ENCODE peak calls at places on chromosomes 4 and X, in seven cellular contexts. X is MM.1S, M is pancreas, L is left ventricle myocardium inferior, S is heart right ventricle, O is spleen, G is heart left ventricle. Y is an unnamed sample.

GRCh38 chr4:4574792-4575191 is 32.9 kb upstream of the STX18 start:
- DNase-seq in X (no peak), M (peak; percentile 36), L (peak; percentile 42), S (peak; percentile 50), O (no peak), G (peak; percentile 79), Y (no peak)

GRCh38 chrX:120235284-120235683 is 15.3 kb upstream of the ZBTB33 start:
- DNase-seq in X (no peak), M (no peak), L (no peak), S (no peak), O (no peak), G (no peak), Y (no peak)

GRCh38 chr4:40630335-40631021 is 814 bp upstream of the RBM47 start:
- DNase-seq in X (peak; percentile 65), M (peak; percentile 74), L (peak; percentile 18), S (peak; percentile 17), O (peak; percentile 90), G (peak; percentile 34), Y (peak; percentile 70)

GRCh38 chr4:188109157-188109755 is at the start of gene TRIML2:
- DNase-seq in X (no peak), M (no peak), L (no peak), S (no peak), O (no peak), G (no peak), Y (no peak)

GRCh38 chrX:154000051-154000450 is 19.7 kb downstream of the IRAK1 start:
- DNase-seq in X (no peak), M (no peak), L (no peak), S (no peak), O (no peak), G (no peak), Y (no peak)

GRCh38 chrX:95076449-95076848 is 1402.4 kb downstream of the FAM133A start:
- DNase-seq in X (peak; percentile 33), M (no peak), L (no peak), S (no peak), O (no peak), G (no peak), Y (no peak)

GRCh38 chrX:39736219-39737211 is 361.2 kb downstream of the BCOR start:
- DNase-seq in X (no peak), M (peak; percentile 93), L (peak; percentile 87), S (peak; percentile 86), O (peak; percentile 83), G (peak; percentile 84), Y (no peak)

GRCh38 chr4:95108883-95109421 is 351.2 kb downstream of the BMPR1B start:
- DNase-seq in X (no peak), M (no peak), L (no peak), S (no peak), O (no peak), G (no peak), Y (no peak)

GRCh38 chr4:106618920-106619319 is 250.3 kb upstream of the GIMD1 start:
- DNase-seq in X (no peak), M (no peak), L (no peak), S (no peak), O (no peak), G (no peak), Y (no peak)

DNA sequence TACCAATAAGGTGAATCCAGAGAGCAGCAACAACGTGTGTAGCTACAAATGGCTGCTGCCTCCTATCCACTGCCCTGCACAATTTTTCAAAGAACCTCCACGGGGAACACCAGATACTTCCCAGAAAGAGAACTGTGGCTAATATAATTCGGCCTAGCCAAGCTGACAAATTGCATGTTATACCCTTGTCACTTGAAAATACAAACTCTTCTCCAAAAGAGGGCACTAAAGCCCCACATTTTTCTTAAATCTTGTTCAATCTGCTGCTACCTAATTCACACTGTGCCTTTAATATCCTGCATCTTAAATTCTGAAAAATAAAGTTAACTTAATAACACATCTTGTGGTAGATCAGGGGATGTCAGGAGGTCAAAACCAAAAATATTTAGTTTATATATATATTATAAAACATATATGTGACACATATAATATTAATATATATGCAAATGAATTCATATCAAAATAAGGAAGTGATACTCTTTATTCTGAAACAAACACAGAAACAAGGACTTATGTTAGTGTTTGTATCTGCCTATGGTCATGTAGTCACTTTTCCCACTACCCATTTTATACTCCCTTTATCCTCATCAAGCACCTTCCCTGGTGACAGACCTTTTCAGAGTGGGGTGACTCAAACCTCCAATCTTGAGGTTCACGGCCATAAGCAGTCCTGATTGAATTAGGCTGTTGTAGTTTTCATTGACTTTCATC is 24.1 kb downstream of the CT45A1 start:
- DNase-seq in X (peak; percentile 31), M (no peak), L (no peak), S (no peak), O (no peak), G (no peak), Y (no peak)
- TF ChIP-seq CTCF in X (peak; percentile 21), M (no peak), L (no peak), S (no peak), O (no peak), G (no peak), Y (no peak)

DNA sequence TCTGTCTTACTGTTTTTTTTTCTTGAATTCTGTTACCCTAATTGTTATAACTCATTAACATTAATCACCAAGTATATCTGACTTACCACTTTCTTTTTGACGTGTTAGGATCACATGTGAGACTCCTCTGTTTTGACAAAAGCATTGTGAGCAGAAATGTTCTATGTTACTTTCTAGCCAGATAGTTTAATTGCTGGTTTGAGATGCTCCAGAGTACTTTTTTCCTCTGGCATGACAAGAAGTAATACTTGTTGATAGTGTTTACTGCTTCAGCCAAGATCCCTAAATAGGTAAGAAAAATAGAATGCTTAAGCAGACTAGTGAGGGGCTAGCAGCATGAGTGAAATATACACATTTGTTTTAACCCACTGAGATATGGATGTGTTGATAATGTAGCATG is 303.9 kb upstream of the PABPC4L start:
- DNase-seq in X (no peak), M (no peak), L (no peak), S (no peak), O (no peak), G (no peak), Y (no peak)
- TF ChIP-seq CTCF in X (no peak), M (no peak), L (no peak), S (no peak), O (no peak), G (no peak), Y (no peak)

GRCh38 chr4:17761062-17761461 is 20.4 kb downstream of the FAM184B start:
- DNase-seq in X (no peak), M (no peak), L (no peak), S (no peak), O (no peak), G (no peak), Y (no peak)

GRCh38 chr4:17763352-17763890 is 18.0 kb downstream of the FAM184B start:
- DNase-seq in X (no peak), M (no peak), L (no peak), S (no peak), O (no peak), G (no peak), Y (no peak)

GRCh38 chr4:17760602-17761001 is 20.8 kb downstream of the FAM184B start:
- DNase-seq in X (no peak), M (no peak), L (no peak), S (no peak), O (no peak), G (no peak), Y (no peak)

GRCh38 chr4:17763931-17764330 is 17.5 kb downstream of the FAM184B start:
- DNase-seq in X (no peak), M (no peak), L (no peak), S (no peak), O (no peak), G (no peak), Y (no peak)

DNA sequence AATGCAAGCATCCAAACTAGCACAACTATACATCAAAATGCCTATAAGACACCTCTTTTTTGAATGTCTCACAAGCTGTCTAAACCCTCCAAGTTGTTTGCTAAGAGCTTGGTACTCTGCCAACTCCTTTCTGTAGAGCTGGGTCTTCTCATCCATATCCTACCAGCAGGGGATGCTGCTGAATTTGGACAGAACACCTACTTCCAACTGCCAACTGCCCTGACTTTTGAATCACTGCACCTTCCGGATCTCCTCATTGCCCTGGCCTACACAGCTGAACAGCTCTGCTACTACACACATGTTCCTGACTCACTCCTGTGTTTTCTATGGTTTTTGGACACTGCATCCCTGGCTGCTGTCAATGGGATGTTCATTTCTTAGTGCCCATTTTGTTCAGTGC is 18.7 kb downstream of the FAM184B start:
- DNase-seq in X (no peak), M (no peak), L (no peak), S (no peak), O (no peak), G (no peak), Y (no peak)
- TF ChIP-seq CTCF in X (peak; percentile 24), M (no peak), L (no peak), S (no peak), O (no peak), G (no peak), Y (no peak)

DNA sequence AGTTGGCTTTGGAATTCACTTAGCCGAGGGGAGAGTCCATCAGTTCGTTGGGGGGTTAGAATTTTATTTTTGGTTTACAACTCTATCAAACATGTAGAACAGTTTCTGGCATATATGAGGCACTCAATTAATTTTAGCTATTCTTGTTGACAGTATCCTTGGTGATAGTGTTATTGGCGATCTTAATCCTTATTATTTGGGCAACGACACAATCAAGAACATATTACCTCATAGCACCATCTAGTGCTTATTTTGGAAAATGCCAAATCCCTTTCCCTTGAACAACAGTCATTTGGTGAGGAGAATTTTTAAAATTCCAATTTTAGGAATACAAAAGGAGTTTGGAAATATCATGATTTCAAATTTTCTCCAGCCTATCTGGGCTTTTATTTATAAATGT is 17.9 kb upstream of the PGRMC1 start:
- DNase-seq in X (no peak), M (no peak), L (no peak), S (no peak), O (no peak), G (no peak), Y (no peak)
- TF ChIP-seq CTCF in X (peak; percentile 50), M (no peak), L (peak; percentile 55), S (peak; percentile 55), O (no peak), G (peak; percentile 52), Y (no peak)

DNA sequence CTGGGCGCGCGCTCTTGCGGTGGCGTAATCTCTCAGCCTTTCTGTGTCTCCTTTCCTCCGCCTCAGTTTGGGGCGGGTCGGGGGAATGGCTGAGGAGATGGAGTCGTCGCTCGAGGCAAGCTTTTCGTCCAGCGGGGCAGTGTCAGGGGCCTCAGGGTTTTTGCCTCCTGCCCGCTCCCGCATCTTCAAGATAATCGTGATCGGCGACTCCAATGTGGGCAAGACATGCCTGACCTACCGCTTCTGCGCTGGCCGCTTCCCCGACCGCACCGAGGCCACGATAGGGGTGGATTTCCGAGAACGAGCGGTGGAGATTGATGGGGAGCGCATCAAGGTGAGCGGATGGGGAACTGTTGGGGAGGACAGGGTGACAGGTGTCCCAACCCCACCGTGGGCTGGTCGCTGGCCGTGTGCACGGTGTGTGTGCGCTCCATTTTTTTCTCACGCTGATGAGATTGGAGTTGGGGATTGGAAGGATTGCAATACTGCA is at the start of gene RAB33B:
- DNase-seq in X (no peak), M (no peak), L (no peak), S (no peak), O (no peak), G (no peak), Y (no peak)
- TF ChIP-seq CTCF in X (no peak), M (no peak), L (no peak), S (no peak), O (no peak), G (no peak), Y (no peak)

Y was measured in GM10248.